ENCODE peak calls at places on chromosomes 11 and 22, in five cellular contexts. L is germinal center; M is anterior cingulate cortex; O is CD8-positive, alpha-beta memory T cell; S is activated naive CD4-positive, alpha-beta T cell treated with anti-CD3 and anti-CD28 coated beads, Interleukin-2, amount 50 U/mL, for 16 hours. K is an unnamed sample.

GRCh38 chr11:91305402-91305801 is 919.2 kb upstream of the FAT3 start:
- DNase-seq in M (no peak), L (no peak), O (no peak), S (no peak), K (no peak)

GRCh38 chr22:26681395-26681821 is 24.0 kb downstream of the MIAT start:
- DNase-seq in O (no peak), S (no peak), L (no peak), M (no peak), K (no peak)

GRCh38 chr22:44500623-44501022 is 2.6 kb upstream of the RTL6 start:
- DNase-seq in O (no peak), S (no peak), M (no peak), L (no peak), K (no peak)

GRCh38 chr11:45933131-45933821 is 10.8 kb downstream of the LARGE2 start:
- DNase-seq in M (no peak), S (no peak), O (no peak), L (peak; percentile 77), K (peak; percentile 95)

GRCh38 chr11:62665630-62666258 is 632 bp downstream of the CSKMT start:
- DNase-seq in L (peak; percentile 38), M (no peak), O (peak; percentile 84), S (peak; percentile 68), K (peak; percentile 58)

GRCh38 chr11:118820412-118821357 is 29.7 kb upstream of the DDX6 start:
- DNase-seq in M (peak; percentile 4), L (peak; percentile 77), S (no peak), O (no peak), K (peak; percentile 44)

GRCh38 chr22:25167834-25168601 is 31.6 kb upstream of the CRYBB3 start:
- DNase-seq in S (no peak), M (no peak), L (no peak), O (no peak), K (no peak)

GRCh38 chr11:69129053-69129452 is 26.7 kb upstream of the SMIM38 start:
- DNase-seq in L (no peak), S (no peak), M (no peak), O (no peak), K (no peak)

GRCh38 chr22:38850941-38851849 is 7.4 kb upstream of the NPTXR start:
- DNase-seq in O (peak; percentile 9), S (no peak), M (no peak), L (no peak), K (peak; percentile 26)

GRCh38 chr11:57490456-57491248 is 24.9 kb downstream of the SLC43A1 start:
- DNase-seq in L (no peak), M (no peak), O (no peak), S (no peak), K (no peak)

GRCh38 chr11:22304337-22304961 is 33.7 kb upstream of the SLC17A6 start:
- DNase-seq in S (no peak), L (peak; percentile 16), M (no peak), O (no peak), K (peak; percentile 21)

GRCh38 chr11:47616726-47617416 is 22.7 kb upstream of the C1QTNF4 start:
- DNase-seq in M (no peak), O (no peak), L (no peak), S (no peak), K (peak; percentile 81)

K was measured in MV-4-11.